ENCODE peak calls at places on chromosome 18, in ten cellular contexts. K is kidney; U is A549; P is naive thymus-derived CD4-positive, alpha-beta T cell; T is fibroblast of pulmonary artery; C is right cardiac atrium; M is IMR-90; N is Caco-2; Y is heart right ventricle; O is AG09309. D is an unnamed sample.

GRCh38 chr18:74994502-74995403 is 214.2 kb downstream of the PTGR3 start:
- DNase-seq in K (no peak), U (no peak), P (no peak), T (no peak), C (no peak), M (peak), N (no peak), Y (no peak), O (no peak), D (no peak)

GRCh38 chr18:22185723-22186386 is 16.5 kb downstream of the GATA6 start:
- DNase-seq in K (no peak), U (no peak), P (no peak), T (no peak), C (no peak), M (no peak), N (no peak), Y (no peak), O (no peak), D (no peak)

GRCh38 chr18:67475673-67476072 is 40.8 kb downstream of the DSEL start:
- DNase-seq in K (no peak), U (no peak), P (no peak), T (peak), C (no peak), M (peak), N (no peak), Y (no peak), O (peak), D (no peak)

GRCh38 chr18:57803119-57803969 is at the start of gene ATP8B1:
- DNase-seq in K (peak), U (peak), P (no peak), T (peak), C (peak), M (peak), N (peak), Y (peak), O (no peak), D (no peak)

GRCh38 chr18:57644540-57644939 is 22.9 kb upstream of the NARS1 start:
- DNase-seq in K (no peak), U (peak), P (no peak), T (peak), C (no peak), M (peak), N (no peak), Y (no peak), O (no peak), D (no peak)

GRCh38 chr18:75204262-75204977 is 4.5 kb downstream of the PTGR3 start:
- DNase-seq in K (peak), U (no peak), P (no peak), T (no peak), C (peak), M (peak), N (no peak), Y (peak), O (no peak), D (no peak)

GRCh38 chr18:22167091-22167470 is 2.3 kb upstream of the GATA6 start:
- DNase-seq in K (no peak), U (peak), P (no peak), T (no peak), C (peak), M (no peak), N (no peak), Y (peak), O (no peak), D (no peak)

GRCh38 chr18:32753656-32754221 is 19.1 kb downstream of the KLHL14 start:
- DNase-seq in K (no peak), U (no peak), P (no peak), T (no peak), C (no peak), M (no peak), N (no peak), Y (no peak), O (no peak), D (no peak)

GRCh38 chr18:80170395-80171094 is 61.5 kb downstream of the ADNP2 start:
- DNase-seq in K (peak), U (no peak), P (no peak), T (no peak), C (no peak), M (no peak), N (no peak), Y (no peak), O (no peak), D (no peak)

GRCh38 chr18:43772907-43773306 is 495.6 kb upstream of the SYT4 start:
- DNase-seq in K (no peak), U (no peak), P (no peak), T (no peak), C (peak), M (no peak), N (no peak), Y (peak), O (no peak), D (no peak)

GRCh38 chr18:58416704-58417683 is 211.9 kb downstream of the ALPK2 start:
- DNase-seq in K (no peak), U (peak), P (no peak), T (peak), C (no peak), M (peak), N (no peak), Y (no peak), O (no peak), D (no peak)

GRCh38 chr18:22221350-22221749 is 52.0 kb downstream of the GATA6 start:
- DNase-seq in K (no peak), U (no peak), P (no peak), T (no peak), C (no peak), M (no peak), N (no peak), Y (no peak), O (no peak), D (peak)

GRCh38 chr18:48037481-48038271 is 107.2 kb upstream of the SMAD2 start:
- DNase-seq in K (peak), U (peak), P (no peak), T (peak), C (peak), M (no peak), N (no peak), Y (peak), O (no peak), D (no peak)

GRCh38 chr18:26439537-26439936 is 108.8 kb downstream of the KCTD1 start:
- DNase-seq in K (no peak), U (no peak), P (no peak), T (no peak), C (no peak), M (no peak), N (no peak), Y (no peak), O (no peak), D (no peak)

GRCh38 chr18:48948112-48949050 is 2.4 kb downstream of the SMAD7 start:
- DNase-seq in K (peak), U (no peak), P (no peak), T (peak), C (peak), M (peak), N (peak), Y (peak), O (no peak), D (no peak)

GRCh38 chr18:21725201-21725600 is 15.4 kb upstream of the MIB1 start:
- DNase-seq in K (no peak), U (no peak), P (no peak), T (no peak), C (no peak), M (no peak), N (no peak), Y (no peak), O (no peak), D (no peak)

GRCh38 chr18:22465859-22466602 is 48.3 kb upstream of the CTAGE1 start:
- DNase-seq in K (no peak), U (peak), P (no peak), T (peak), C (peak), M (peak), N (peak), Y (no peak), O (peak), D (no peak)

GRCh38 chr18:52334896-52335295 is 5.1 kb upstream of the DCC start:
- DNase-seq in K (no peak), U (no peak), P (no peak), T (peak), C (no peak), M (peak), N (no peak), Y (no peak), O (no peak), D (no peak)

GRCh38 chr18:42635378-42636048 is 480.0 kb downstream of the RIT2 start:
- DNase-seq in K (no peak), U (peak), P (no peak), T (peak), C (no peak), M (no peak), N (no peak), Y (no peak), O (no peak), D (no peak)

GRCh38 chr18:53886066-53886465 is 338.4 kb downstream of the MBD2 start:
- DNase-seq in K (no peak), U (no peak), P (no peak), T (no peak), C (no peak), M (no peak), N (no peak), Y (no peak), O (no peak), D (no peak)

GRCh38 chr18:40877096-40877495 is 1077.9 kb upstream of the PIK3C3 start:
- DNase-seq in K (no peak), U (no peak), P (no peak), T (peak), C (no peak), M (peak), N (no peak), Y (no peak), O (no peak), D (no peak)

GRCh38 chr18:61362511-61362910 is 29.3 kb downstream of the CDH20 start:
- DNase-seq in K (no peak), U (no peak), P (no peak), T (no peak), C (no peak), M (no peak), N (no peak), Y (no peak), O (no peak), D (no peak)

GRCh38 chr18:58496937-58497336 is 132.0 kb downstream of the ALPK2 start:
- DNase-seq in K (no peak), U (peak), P (no peak), T (peak), C (no peak), M (no peak), N (no peak), Y (no peak), O (no peak), D (no peak)

GRCh38 chr18:41955688-41956087 is 654 bp downstream of the PIK3C3 start:
- DNase-seq in K (no peak), U (no peak), P (no peak), T (no peak), C (no peak), M (no peak), N (no peak), Y (no peak), O (no peak), D (no peak)

GRCh38 chr18:32213693-32214092 is 23.9 kb downstream of the MEP1B start:
- DNase-seq in K (no peak), U (no peak), P (no peak), T (no peak), C (no peak), M (no peak), N (no peak), Y (no peak), O (no peak), D (no peak)

GRCh38 chr18:12310762-12311161 is 2.7 kb downstream of the TUBB6 start:
- DNase-seq in K (no peak), U (no peak), P (no peak), T (no peak), C (no peak), M (no peak), N (no peak), Y (no peak), O (no peak), D (no peak)

GRCh38 chr18:12308386-12309100 is 502 bp downstream of the TUBB6 start:
- DNase-seq in K (peak), U (peak), P (no peak), T (peak), C (peak), M (peak), N (peak), Y (peak), O (peak), D (no peak)

GRCh38 chr18:12307871-12308385 is at the start of gene TUBB6:
- DNase-seq in K (peak), U (peak), P (no peak), T (peak), C (peak), M (peak), N (peak), Y (peak), O (no peak), D (no peak)

GRCh38 chr18:12307251-12307736 is 747 bp upstream of the TUBB6 start:
- DNase-seq in K (peak), U (no peak), P (no peak), T (peak), C (peak), M (peak), N (no peak), Y (peak), O (peak), D (no peak)

GRCh38 chr18:12309683-12310198 is 1.7 kb downstream of the TUBB6 start:
- DNase-seq in K (no peak), U (no peak), P (no peak), T (peak), C (no peak), M (no peak), N (no peak), Y (no peak), O (no peak), D (no peak)
- H3K4me3 ChIP-seq in K (peak), U (peak), P (no peak), T (peak), C (peak), M (peak), N (peak), Y (peak), O (peak), D (no peak)

GRCh38 chr18:5196253-5197031 is 615 bp downstream of the AKAIN1 start:
- DNase-seq in K (no peak), U (no peak), P (no peak), T (no peak), C (no peak), M (no peak), N (no peak), Y (no peak), O (no peak), D (no peak)
- H3K4me3 ChIP-seq in K (no peak), U (no peak), P (no peak), T (no peak), C (no peak), M (no peak), N (no peak), Y (no peak), O (no peak), D (no peak)

DNA sequence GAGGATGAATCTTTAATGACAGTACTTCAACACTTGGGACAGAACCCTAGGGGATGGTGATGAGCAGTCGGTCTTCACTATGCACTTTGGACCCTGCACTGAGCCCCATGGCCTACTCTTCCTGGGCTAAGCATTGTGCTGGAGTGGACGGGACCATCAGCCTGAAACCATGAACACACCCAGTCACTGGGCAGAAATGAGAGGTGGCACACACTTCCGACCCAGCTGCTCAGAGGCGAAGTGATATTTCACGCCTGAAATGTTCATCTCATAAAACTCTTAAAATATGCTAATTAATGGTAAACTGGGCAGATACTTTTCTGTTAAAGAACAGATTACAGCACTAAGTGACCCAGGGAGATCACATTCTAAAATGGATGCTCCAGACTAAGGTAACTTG is 150.3 kb upstream of the NDUFV2 start:
- DNase-seq in K (no peak), U (no peak), P (no peak), T (no peak), C (no peak), M (no peak), N (no peak), Y (no peak), O (no peak), D (no peak)
- H3K4me3 ChIP-seq in K (no peak), U (no peak), P (no peak), T (no peak), C (no peak), M (no peak), N (no peak), Y (no peak), O (no peak), D (no peak)

GRCh38 chr18:10949655-10950054 is 199.7 kb downstream of the PIEZO2 start:
- DNase-seq in K (no peak), U (no peak), P (no peak), T (no peak), C (no peak), M (peak), N (no peak), Y (no peak), O (no peak), D (no peak)
- H3K4me3 ChIP-seq in K (no peak), U (no peak), P (no peak), T (no peak), C (no peak), M (no peak), N (no peak), Y (no peak), O (no peak), D (no peak)

GRCh38 chr18:59917422-59917821 is 17.6 kb downstream of the PMAIP1 start:
- DNase-seq in K (no peak), U (peak), P (no peak), T (peak), C (no peak), M (peak), N (no peak), Y (no peak), O (no peak), D (no peak)

GRCh38 chr18:59919026-59919425 is 19.2 kb downstream of the PMAIP1 start:
- DNase-seq in K (no peak), U (no peak), P (no peak), T (no peak), C (no peak), M (no peak), N (no peak), Y (no peak), O (no peak), D (no peak)

GRCh38 chr18:59915606-59916005 is 15.8 kb downstream of the PMAIP1 start:
- DNase-seq in K (no peak), U (no peak), P (no peak), T (no peak), C (no peak), M (peak), N (no peak), Y (no peak), O (no peak), D (no peak)

GRCh38 chr18:59916746-59917145 is 16.9 kb downstream of the PMAIP1 start:
- DNase-seq in K (no peak), U (no peak), P (no peak), T (no peak), C (no peak), M (no peak), N (no peak), Y (no peak), O (no peak), D (no peak)

DNA sequence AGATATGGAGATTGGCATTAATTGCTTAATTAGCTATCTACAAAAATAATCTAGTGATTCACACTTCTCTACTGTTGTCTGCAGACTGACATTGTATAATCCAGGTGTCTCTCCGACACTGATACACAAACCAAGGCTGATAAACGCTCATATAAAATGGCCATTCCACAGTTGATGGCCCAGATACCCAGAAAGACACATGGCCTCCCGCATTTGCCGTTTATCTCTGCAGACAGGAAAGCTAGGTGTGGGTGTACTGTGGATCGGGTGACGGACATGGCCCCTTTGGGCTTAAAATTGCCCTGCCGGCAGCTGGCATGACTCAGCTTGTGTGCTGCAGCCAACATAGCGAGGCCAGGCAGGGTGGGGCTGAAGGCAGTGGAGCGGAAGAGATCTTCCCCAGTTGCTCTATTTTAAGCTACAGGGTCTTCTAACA is 18.5 kb downstream of the PMAIP1 start:
- DNase-seq in K (peak), U (peak), P (no peak), T (peak), C (peak), M (peak), N (no peak), Y (peak), O (no peak), D (no peak)
- H3K4me3 ChIP-seq in K (peak), U (no peak), P (no peak), T (no peak), C (no peak), M (no peak), N (no peak), Y (no peak), O (no peak), D (no peak)

DNA sequence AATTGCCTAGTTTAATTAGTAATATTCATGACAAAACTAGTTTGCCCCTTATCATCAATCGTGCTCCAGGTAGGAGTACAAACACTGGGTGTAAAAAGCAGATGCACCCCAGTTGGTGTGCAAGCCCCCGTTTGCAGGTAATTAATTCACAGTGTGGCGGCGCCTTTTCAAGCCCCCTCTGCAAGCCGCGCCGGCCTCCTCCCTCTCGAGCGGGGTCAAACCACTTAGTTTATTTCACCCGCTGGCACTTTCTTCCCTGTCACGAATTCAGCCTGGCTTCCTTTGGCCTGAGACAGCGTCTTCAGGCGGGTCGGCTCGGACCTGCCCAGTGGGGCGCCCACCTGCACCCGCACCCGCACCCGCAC is 64.7 kb upstream of the MAPRE2 start:
- DNase-seq in K (no peak), U (no peak), P (no peak), T (no peak), C (no peak), M (no peak), N (no peak), Y (no peak), O (no peak), D (no peak)
- H3K4me3 ChIP-seq in K (peak), U (peak), P (peak), T (peak), C (peak), M (peak), N (peak), Y (peak), O (peak), D (peak)

GRCh38 chr18:46831434-46831833 is 74.6 kb upstream of the ST8SIA5 start:
- DNase-seq in K (no peak), U (no peak), P (no peak), T (no peak), C (no peak), M (no peak), N (no peak), Y (no peak), O (no peak), D (no peak)

GRCh38 chr18:46833899-46834298 is 77.0 kb upstream of the ST8SIA5 start:
- DNase-seq in K (no peak), U (no peak), P (no peak), T (no peak), C (no peak), M (no peak), N (no peak), Y (no peak), O (no peak), D (no peak)

GRCh38 chr18:46832856-46833255 is 76.0 kb upstream of the ST8SIA5 start:
- DNase-seq in K (no peak), U (no peak), P (no peak), T (peak), C (no peak), M (no peak), N (no peak), Y (no peak), O (no peak), D (no peak)

GRCh38 chr18:46829947-46830346 is 73.1 kb upstream of the ST8SIA5 start:
- DNase-seq in K (no peak), U (no peak), P (no peak), T (no peak), C (no peak), M (no peak), N (no peak), Y (no peak), O (no peak), D (no peak)

DNA sequence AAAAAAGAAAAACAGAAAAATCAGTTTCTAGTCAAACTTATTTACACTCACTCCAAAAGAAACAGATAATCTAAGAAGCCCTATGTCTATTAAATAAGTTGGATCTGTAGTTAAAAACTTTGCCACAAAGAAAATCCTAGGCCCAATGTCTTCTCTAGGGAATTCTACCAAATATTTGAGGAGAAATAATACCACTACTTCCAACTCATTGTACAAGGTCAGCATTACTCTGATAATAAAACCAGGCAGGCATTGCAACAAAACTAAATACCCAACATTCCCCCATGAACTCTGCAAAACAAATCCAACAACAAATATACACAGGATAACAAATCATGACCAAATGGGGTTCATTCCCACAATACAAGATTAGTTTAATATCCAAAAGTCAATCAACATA is 73.8 kb upstream of the ST8SIA5 start:
- DNase-seq in K (no peak), U (no peak), P (no peak), T (no peak), C (no peak), M (no peak), N (no peak), Y (no peak), O (no peak), D (no peak)
- H3K4me3 ChIP-seq in K (no peak), U (no peak), P (no peak), T (no peak), C (no peak), M (no peak), N (no peak), Y (no peak), O (no peak), D (no peak)